ENCODE peak calls at places on chromosomes 13 and 19, in seven cellular contexts. Q is H1, Y is Peyer's patch, G is ovary, I is kidney, X is MM.1S, D is tibial nerve. U is an unnamed sample.

GRCh38 chr13:79338343-79338742 is 67.7 kb downstream of the RBM26 start:
- DNase-seq in Q (no peak), X (no peak), Y (no peak), I (no peak), G (no peak), D (no peak), U (no peak)

GRCh38 chr13:94534171-94534570 is 54.7 kb upstream of the DCT start:
- DNase-seq in G (no peak), I (no peak), X (no peak), D (no peak), Y (no peak), Q (no peak), U (no peak)

GRCh38 chr13:98577823-98578285 is 947 bp upstream of the STK24 start:
- DNase-seq in Q (no peak), G (peak; percentile 45), X (no peak), Y (peak; percentile 72), I (no peak), D (no peak), U (no peak)

GRCh38 chr13:40408602-40409001 is 257.8 kb downstream of the FOXO1 start:
- DNase-seq in Q (no peak), X (no peak), I (no peak), D (no peak), Y (no peak), G (no peak), U (no peak)

GRCh38 chr19:34320277-34320676 is 44.7 kb upstream of the GPI start:
- DNase-seq in I (no peak), Q (no peak), Y (peak; percentile 27), D (no peak), X (no peak), G (no peak), U (no peak)

GRCh38 chr13:40447857-40448256 is 218.6 kb downstream of the FOXO1 start:
- DNase-seq in X (no peak), I (no peak), G (no peak), Y (no peak), D (no peak), Q (no peak), U (no peak)

GRCh38 chr19:7442423-7442822 is 46.4 kb downstream of the PEX11G start:
- DNase-seq in I (no peak), Q (no peak), X (no peak), D (no peak), Y (no peak), G (no peak), U (no peak)

GRCh38 chr19:10061717-10062310 is 24.3 kb upstream of the SHFL start:
- DNase-seq in X (no peak), G (no peak), Y (no peak), I (no peak), Q (no peak), D (no peak), U (no peak)

GRCh38 chr19:7515091-7515470 is 822 bp upstream of the ZNF358 start:
- DNase-seq in X (no peak), G (peak; percentile 92), I (no peak), Y (peak; percentile 70), D (no peak), Q (no peak), U (no peak)

GRCh38 chr19:13427273-13428051 is 78.8 kb downstream of the CACNA1A start:
- DNase-seq in X (no peak), G (no peak), Y (no peak), Q (no peak), I (no peak), D (no peak), U (no peak)

GRCh38 chr19:38409631-38410133 is 6.8 kb downstream of the FAM98C start:
- DNase-seq in X (no peak), Q (no peak), G (peak; percentile 49), D (no peak), Y (no peak), I (no peak), U (no peak)

GRCh38 chr19:38413416-38413815 is 10.5 kb downstream of the FAM98C start:
- DNase-seq in G (no peak), D (no peak), I (no peak), Y (no peak), X (no peak), Q (no peak), U (no peak)

GRCh38 chr19:38412491-38412890 is 9.6 kb downstream of the FAM98C start:
- DNase-seq in Y (no peak), D (no peak), X (no peak), I (no peak), G (no peak), Q (no peak), U (no peak)

GRCh38 chr19:38411041-38411712 is 8.3 kb downstream of the FAM98C start:
- DNase-seq in X (no peak), D (no peak), I (no peak), Y (no peak), G (no peak), Q (no peak), U (no peak)

DNA sequence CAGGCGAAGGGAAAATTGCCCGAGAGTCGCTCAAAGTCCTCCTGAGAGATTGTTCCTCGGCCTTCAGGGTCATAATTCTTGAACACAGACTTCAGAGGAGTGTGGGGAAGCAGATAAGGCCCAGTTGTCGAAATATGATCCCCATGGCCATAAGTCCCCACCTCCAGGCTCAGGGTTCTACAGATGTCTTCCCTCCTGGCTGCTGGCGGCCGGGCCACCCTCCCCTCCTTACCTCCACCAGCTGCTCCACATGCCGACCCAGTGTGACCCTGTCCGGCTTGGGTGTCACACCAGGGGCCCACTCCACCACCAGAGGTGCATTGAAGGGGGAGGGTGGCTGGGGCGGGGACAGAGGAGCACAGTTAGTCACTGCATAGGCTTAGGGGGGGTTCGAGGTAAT is 10.1 kb downstream of the FAM98C start:
- DNase-seq in I (no peak), Q (no peak), G (no peak), D (no peak), Y (no peak), X (no peak), U (no peak)
- H3K36me3 ChIP-seq in I (no peaks in the 10 kb centered on the region), Q (no peaks in the 10 kb centered on the region), G (no peaks in the 10 kb centered on the region), D (no peaks in the 10 kb centered on the region), Y (peaks cover 6% of the 10 kb centered on the region), X (no peaks in the 10 kb centered on the region), U (no peaks in the 10 kb centered on the region)

DNA sequence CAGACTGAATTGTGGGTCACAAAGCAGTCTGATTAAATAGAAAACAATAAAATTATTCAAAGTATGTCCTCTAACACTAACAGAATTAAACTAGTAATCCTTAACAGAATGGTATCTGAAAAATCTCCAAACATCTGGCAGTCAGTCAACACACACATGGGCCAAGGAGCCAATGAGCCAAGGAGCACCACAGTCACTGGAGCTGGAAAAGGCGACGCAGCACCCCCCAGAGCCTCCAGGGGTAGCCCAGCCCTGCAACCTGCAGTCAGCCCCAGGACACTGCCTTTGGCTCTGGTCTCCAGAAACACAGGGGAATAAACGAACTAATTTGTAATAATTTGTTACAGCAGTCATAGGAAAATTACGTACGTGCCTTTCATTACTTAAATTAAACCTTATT is 12.3 kb downstream of the TUBGCP3 start:
- DNase-seq in I (no peak), G (no peak), X (no peak), D (no peak), Y (no peak), Q (no peak), U (no peak)
- TF ChIP-seq CTCF in I (no peak), G (no peak), X (no peak), D (no peak), Y (no peak), Q (peak; percentile 29), U (no peak)

DNA sequence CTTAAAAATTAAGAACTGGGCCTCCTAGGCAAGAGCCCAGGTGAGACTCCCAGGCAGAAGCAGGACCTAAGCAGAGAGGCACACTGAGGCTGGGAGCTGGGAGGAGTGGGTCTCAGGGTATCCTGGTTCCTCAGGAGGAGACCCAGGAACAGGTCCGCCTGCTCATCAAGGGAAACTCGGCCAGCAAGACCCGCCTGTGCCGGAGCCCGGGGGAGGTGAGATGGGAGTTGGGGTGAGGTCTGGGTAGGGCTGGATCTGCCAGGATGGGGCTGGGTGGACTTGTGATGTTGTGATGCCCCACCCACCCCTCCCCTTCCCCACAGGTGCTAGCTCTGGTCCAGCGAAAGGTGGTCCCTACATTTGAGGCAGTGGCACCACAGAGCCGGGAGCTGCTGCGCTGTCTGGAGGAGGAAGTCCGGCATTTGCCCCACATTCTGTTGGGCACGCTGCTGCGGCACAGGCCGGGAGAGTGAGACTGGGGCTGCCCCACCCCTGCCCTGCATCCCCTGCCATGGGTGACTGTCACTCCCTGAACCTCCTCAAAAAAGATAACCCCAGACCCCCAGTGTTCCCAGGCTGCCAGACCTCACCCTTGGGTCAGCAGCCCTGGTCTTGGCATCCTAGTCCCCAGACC is 6.9 kb downstream of the HAUS5 start:
- DNase-seq in X (no peak), I (no peak), Q (no peak), D (no peak), Y (no peak), G (no peak), U (peak; percentile 76)
- H3K36me3 ChIP-seq in X (no peaks in the 10 kb centered on the region), I (no peaks in the 10 kb centered on the region), Q (peaks cover 4% of the 10 kb centered on the region), D (no peaks in the 10 kb centered on the region), Y (no peaks in the 10 kb centered on the region), G (no peaks in the 10 kb centered on the region), U (no peaks in the 10 kb centered on the region)

GRCh38 chr19:52369463-52370340 is at the start of gene ZNF880:
- DNase-seq in I (peak; percentile 98), D (peak; percentile 93), Q (peak; percentile 71), Y (peak; percentile 96), G (peak; percentile 96), X (no peak), U (no peak)
- TF ChIP-seq CTCF in I (no peak), D (no peak), Q (no peak), Y (no peak), G (no peak), X (no peak), U (no peak)

DNA sequence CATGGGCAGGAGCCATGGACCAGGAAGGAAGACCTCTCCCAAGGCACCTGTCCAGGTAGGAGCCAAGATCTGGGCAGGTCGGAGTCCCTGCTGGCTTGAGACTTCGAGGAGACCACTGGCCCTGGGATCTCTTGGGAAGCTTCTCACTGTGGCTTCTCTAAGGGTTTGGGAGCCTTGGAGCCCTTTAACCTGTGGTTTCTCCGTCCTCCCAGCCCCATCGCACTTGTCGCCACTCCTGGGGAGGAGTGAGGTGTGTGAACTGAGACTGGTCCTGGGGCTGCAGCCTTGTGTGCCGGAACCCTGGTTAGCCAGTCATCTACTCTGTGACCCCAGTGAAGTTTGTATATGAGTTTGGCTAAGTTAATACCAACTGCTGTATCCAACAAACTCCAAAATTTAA is 8.2 kb downstream of the ZNF805 start:
- DNase-seq in I (no peak), Y (no peak), D (no peak), G (no peak), Q (no peak), X (no peak), U (peak; percentile 43)
- H3K36me3 ChIP-seq in I (peaks cover 30% of the 10 kb centered on the region), Y (peaks cover 91% of the 10 kb centered on the region), D (peaks cover 54% of the 10 kb centered on the region), G (peaks cover 4% of the 10 kb centered on the region), Q (peaks cover 50% of the 10 kb centered on the region), X (peaks cover 9% of the 10 kb centered on the region), U (peaks cover 15% of the 10 kb centered on the region)